ENCODE peak calls at places on chromosomes 13 and 19, in four cellular contexts. One of them, this sample, is unnamed.

GRCh38 chr19:2385053-2385721 is 25.1 kb downstream of the TMPRSS9 start:
- DNase-seq in fibroblast of the aortic adventitia: peak
- DNase-seq in fibroblast of pulmonary artery: peak
- DNase-seq in esophagus squamous epithelium: no peak
- DNase-seq in this sample: peak

GRCh38 chr19:46487178-46487801 is 8.4 kb downstream of the PNMA8B start:
- DNase-seq in fibroblast of pulmonary artery: no peak
- DNase-seq in fibroblast of the aortic adventitia: peak
- DNase-seq in esophagus squamous epithelium: no peak
- DNase-seq in this sample: no peak

GRCh38 chr13:111410232-111411021 is 90.0 kb downstream of the TEX29 start:
- DNase-seq in fibroblast of the aortic adventitia: no peak
- DNase-seq in esophagus squamous epithelium: no peak
- DNase-seq in fibroblast of pulmonary artery: no peak
- DNase-seq in this sample: no peak

GRCh38 chr13:60431108-60431700 is 34.2 kb downstream of the TDRD3 start:
- DNase-seq in esophagus squamous epithelium: no peak
- DNase-seq in fibroblast of the aortic adventitia: peak
- DNase-seq in fibroblast of pulmonary artery: peak
- DNase-seq in this sample: peak

GRCh38 chr13:80141114-80141849 is 199.6 kb downstream of the SPRY2 start:
- DNase-seq in fibroblast of pulmonary artery: peak
- DNase-seq in fibroblast of the aortic adventitia: peak
- DNase-seq in esophagus squamous epithelium: no peak
- DNase-seq in this sample: peak

GRCh38 chr13:29859971-29860370 is 9.6 kb upstream of the UBL3 start:
- DNase-seq in esophagus squamous epithelium: no peak
- DNase-seq in fibroblast of pulmonary artery: peak
- DNase-seq in fibroblast of the aortic adventitia: peak
- DNase-seq in this sample: peak

GRCh38 chr13:71632721-71633120 is 234.3 kb downstream of the DACH1 start:
- DNase-seq in fibroblast of pulmonary artery: peak
- DNase-seq in esophagus squamous epithelium: no peak
- DNase-seq in fibroblast of the aortic adventitia: no peak
- DNase-seq in this sample: peak

GRCh38 chr19:2469102-2469914 is 6.6 kb upstream of the GADD45B start:
- DNase-seq in esophagus squamous epithelium: no peak
- DNase-seq in fibroblast of the aortic adventitia: peak
- DNase-seq in fibroblast of pulmonary artery: peak
- DNase-seq in this sample: peak

GRCh38 chr13:32175943-32176342 is 139.2 kb downstream of the ZAR1L start:
- DNase-seq in esophagus squamous epithelium: no peak
- DNase-seq in fibroblast of the aortic adventitia: no peak
- DNase-seq in fibroblast of pulmonary artery: no peak
- DNase-seq in this sample: no peak

GRCh38 chr13:39370554-39370953 is 232.4 kb downstream of the LHFPL6 start:
- DNase-seq in fibroblast of pulmonary artery: no peak
- DNase-seq in esophagus squamous epithelium: no peak
- DNase-seq in fibroblast of the aortic adventitia: peak
- DNase-seq in this sample: peak

GRCh38 chr19:1072371-1073015 is 5.5 kb downstream of the ARHGAP45 start:
- DNase-seq in esophagus squamous epithelium: no peak
- DNase-seq in fibroblast of pulmonary artery: no peak
- DNase-seq in fibroblast of the aortic adventitia: no peak
- DNase-seq in this sample: no peak

GRCh38 chr13:113637262-113638160 is 20.5 kb downstream of the ATP4B start:
- DNase-seq in esophagus squamous epithelium: no peak
- DNase-seq in fibroblast of pulmonary artery: no peak
- DNase-seq in fibroblast of the aortic adventitia: no peak
- DNase-seq in this sample: no peak

GRCh38 chr13:21517576-21517975 is 58.5 kb upstream of the ZDHHC20 start:
- DNase-seq in fibroblast of the aortic adventitia: no peak
- DNase-seq in fibroblast of pulmonary artery: no peak
- DNase-seq in esophagus squamous epithelium: no peak
- DNase-seq in this sample: no peak

GRCh38 chr19:55408320-55408836 is 790 bp upstream of the UBE2S start:
- DNase-seq in fibroblast of pulmonary artery: no peak
- DNase-seq in fibroblast of the aortic adventitia: no peak
- DNase-seq in esophagus squamous epithelium: no peak
- DNase-seq in this sample: no peak

GRCh38 chr13:51643114-51643881 is 59.0 kb downstream of the WDFY2 start:
- DNase-seq in esophagus squamous epithelium: no peak
- DNase-seq in fibroblast of the aortic adventitia: peak
- DNase-seq in fibroblast of pulmonary artery: peak
- DNase-seq in this sample: peak

GRCh38 chr19:7104783-7105447 is 35.4 kb downstream of the ZNF557 start:
- DNase-seq in fibroblast of the aortic adventitia: no peak
- DNase-seq in fibroblast of pulmonary artery: no peak
- DNase-seq in esophagus squamous epithelium: no peak
- DNase-seq in this sample: no peak

GRCh38 chr13:80312967-80313366 is 28.0 kb downstream of the SPRY2 start:
- DNase-seq in fibroblast of pulmonary artery: no peak
- DNase-seq in fibroblast of the aortic adventitia: peak
- DNase-seq in esophagus squamous epithelium: no peak
- DNase-seq in this sample: no peak

GRCh38 chr13:35876601-35877000 is 254.6 kb downstream of the DCLK1 start:
- DNase-seq in esophagus squamous epithelium: no peak
- DNase-seq in fibroblast of the aortic adventitia: no peak
- DNase-seq in fibroblast of pulmonary artery: no peak
- DNase-seq in this sample: no peak

GRCh38 chr19:53958168-53958571 is 4.6 kb upstream of the CACNG8 start:
- DNase-seq in esophagus squamous epithelium: no peak
- DNase-seq in fibroblast of the aortic adventitia: no peak
- DNase-seq in fibroblast of pulmonary artery: peak
- DNase-seq in this sample: no peak

GRCh38 chr13:46726347-46726746 is 70.6 kb downstream of the ESD start:
- DNase-seq in fibroblast of pulmonary artery: no peak
- DNase-seq in fibroblast of the aortic adventitia: no peak
- DNase-seq in esophagus squamous epithelium: no peak
- DNase-seq in this sample: no peak

GRCh38 chr13:100491164-100491847 is 97.3 kb downstream of the GGACT start:
- DNase-seq in fibroblast of the aortic adventitia: peak
- DNase-seq in fibroblast of pulmonary artery: peak
- DNase-seq in esophagus squamous epithelium: no peak
- DNase-seq in this sample: peak

GRCh38 chr13:72960541-72960940 is 98.3 kb upstream of the KLF5 start:
- DNase-seq in esophagus squamous epithelium: no peak
- DNase-seq in fibroblast of the aortic adventitia: no peak
- DNase-seq in fibroblast of pulmonary artery: no peak
- DNase-seq in this sample: no peak

GRCh38 chr19:46728208-46728607 is 11.3 kb upstream of the PRKD2 start:
- DNase-seq in fibroblast of the aortic adventitia: no peak
- DNase-seq in fibroblast of pulmonary artery: no peak
- DNase-seq in esophagus squamous epithelium: no peak
- DNase-seq in this sample: no peak

GRCh38 chr19:56837492-56837891 is 3.0 kb downstream of the PEG3 start:
- DNase-seq in fibroblast of pulmonary artery: peak
- DNase-seq in fibroblast of the aortic adventitia: no peak
- DNase-seq in esophagus squamous epithelium: no peak
- DNase-seq in this sample: peak

GRCh38 chr19:19280561-19280960 is 7.5 kb upstream of the TM6SF2 start:
- DNase-seq in fibroblast of pulmonary artery: peak
- DNase-seq in fibroblast of the aortic adventitia: peak
- DNase-seq in esophagus squamous epithelium: no peak
- DNase-seq in this sample: peak

GRCh38 chr13:44498969-44499368 is 77.2 kb downstream of the TSC22D1 start:
- DNase-seq in fibroblast of pulmonary artery: peak
- DNase-seq in fibroblast of the aortic adventitia: peak
- DNase-seq in esophagus squamous epithelium: no peak
- DNase-seq in this sample: no peak

GRCh38 chr19:50252111-50252886 is 48.9 kb downstream of the MYH14 start:
- DNase-seq in fibroblast of the aortic adventitia: no peak
- DNase-seq in esophagus squamous epithelium: no peak
- DNase-seq in fibroblast of pulmonary artery: peak
- DNase-seq in this sample: peak

GRCh38 chr13:45918597-45918996 is 67.0 kb upstream of the SIAH3 start:
- DNase-seq in esophagus squamous epithelium: no peak
- DNase-seq in fibroblast of pulmonary artery: no peak
- DNase-seq in fibroblast of the aortic adventitia: no peak
- DNase-seq in this sample: no peak

GRCh38 chr13:50448535-50448981 is 394.9 kb downstream of the DLEU7 start:
- DNase-seq in esophagus squamous epithelium: no peak
- DNase-seq in fibroblast of pulmonary artery: no peak
- DNase-seq in fibroblast of the aortic adventitia: no peak
- DNase-seq in this sample: peak

GRCh38 chr13:100280681-100281080 is 191.8 kb downstream of the PCCA start:
- DNase-seq in fibroblast of pulmonary artery: peak
- DNase-seq in fibroblast of the aortic adventitia: no peak
- DNase-seq in esophagus squamous epithelium: no peak
- DNase-seq in this sample: no peak

GRCh38 chr13:30718661-30719520 is 16.5 kb upstream of the ALOX5AP start:
- DNase-seq in fibroblast of pulmonary artery: peak
- DNase-seq in fibroblast of the aortic adventitia: peak
- DNase-seq in esophagus squamous epithelium: no peak
- DNase-seq in this sample: peak

GRCh38 chr19:58563034-58563573 is 4.7 kb upstream of the UBE2M start:
- DNase-seq in fibroblast of pulmonary artery: peak
- DNase-seq in fibroblast of the aortic adventitia: no peak
- DNase-seq in esophagus squamous epithelium: no peak
- DNase-seq in this sample: peak

GRCh38 chr19:7506385-7507328 is 9.2 kb upstream of the ZNF358 start:
- DNase-seq in esophagus squamous epithelium: peak
- DNase-seq in fibroblast of pulmonary artery: peak
- DNase-seq in fibroblast of the aortic adventitia: peak
- DNase-seq in this sample: peak

GRCh38 chr19:17999685-18000479 is 8.1 kb upstream of the ARRDC2 start:
- DNase-seq in fibroblast of pulmonary artery: no peak
- DNase-seq in esophagus squamous epithelium: no peak
- DNase-seq in fibroblast of the aortic adventitia: no peak
- DNase-seq in this sample: no peak

GRCh38 chr13:29664591-29664990 is 69.1 kb upstream of the SLC7A1 start:
- DNase-seq in esophagus squamous epithelium: no peak
- DNase-seq in fibroblast of the aortic adventitia: no peak
- DNase-seq in fibroblast of pulmonary artery: no peak
- DNase-seq in this sample: no peak

GRCh38 chr13:40986328-40986856 is 32.7 kb downstream of the ELF1 start:
- DNase-seq in fibroblast of pulmonary artery: no peak
- DNase-seq in fibroblast of the aortic adventitia: peak
- DNase-seq in esophagus squamous epithelium: no peak
- DNase-seq in this sample: no peak

GRCh38 chr19:46745521-46746280 is at the start of gene FKRP:
- DNase-seq in esophagus squamous epithelium: no peak
- DNase-seq in fibroblast of the aortic adventitia: no peak
- DNase-seq in fibroblast of pulmonary artery: no peak
- DNase-seq in this sample: no peak

GRCh38 chr19:12137541-12137940 is 2.6 kb downstream of the ZNF20 start:
- DNase-seq in fibroblast of the aortic adventitia: no peak
- DNase-seq in esophagus squamous epithelium: no peak
- DNase-seq in fibroblast of pulmonary artery: no peak
- DNase-seq in this sample: no peak
- TF ChIP-seq CTCF in fibroblast of the aortic adventitia: no peak
- TF ChIP-seq CTCF in esophagus squamous epithelium: no peak
- TF ChIP-seq CTCF in fibroblast of pulmonary artery: peak
- TF ChIP-seq CTCF in this sample: no peak

GRCh38 chr19:35746087-35746462 is 624 bp downstream of the PSENEN start:
- DNase-seq in esophagus squamous epithelium: no peak
- DNase-seq in fibroblast of pulmonary artery: no peak
- DNase-seq in fibroblast of the aortic adventitia: no peak
- DNase-seq in this sample: no peak
- H3K4me3 ChIP-seq in esophagus squamous epithelium: peak
- H3K4me3 ChIP-seq in fibroblast of pulmonary artery: peak
- H3K4me3 ChIP-seq in fibroblast of the aortic adventitia: peak
- H3K4me3 ChIP-seq in this sample: peak

DNA sequence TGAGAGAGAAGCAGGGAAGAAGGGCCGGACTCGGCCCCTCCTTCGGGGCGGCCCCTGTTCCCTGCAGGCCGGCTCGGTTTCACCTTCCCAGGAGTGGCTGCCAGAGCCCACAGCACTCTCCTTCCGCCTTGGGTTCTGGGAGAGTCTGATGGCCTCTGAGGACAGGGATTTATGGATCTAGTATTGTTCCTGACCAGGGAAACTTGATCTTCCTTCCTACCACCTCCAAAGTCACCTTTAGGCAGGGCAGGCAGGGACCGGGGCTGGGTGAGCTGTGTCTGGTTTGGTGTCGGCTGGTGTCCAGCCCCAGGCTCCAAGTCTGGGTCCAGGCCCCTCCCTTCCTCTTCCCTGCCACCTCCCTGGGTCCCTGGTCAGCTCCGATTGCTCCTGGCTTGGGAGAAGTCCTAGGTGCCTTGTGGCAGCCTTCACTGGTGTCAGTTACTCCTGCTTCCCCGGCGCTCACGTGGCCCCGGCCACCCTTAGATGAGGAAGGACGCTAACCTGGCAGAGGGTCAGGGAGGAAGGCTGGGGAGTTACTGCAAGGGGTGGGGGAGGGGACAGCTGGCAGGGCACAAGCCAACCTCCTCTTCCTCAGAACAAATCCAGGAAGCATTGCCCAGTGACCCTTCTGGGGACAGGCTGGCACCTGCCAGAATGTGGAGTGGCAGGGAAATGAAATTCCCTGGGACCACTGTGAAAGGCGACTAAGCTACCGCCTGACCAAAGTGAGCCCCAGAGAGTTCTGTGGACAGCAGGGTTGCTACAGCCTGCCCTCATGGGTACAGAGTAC is 18.8 kb downstream of the RFX1 start:
- DNase-seq in fibroblast of pulmonary artery: no peak
- DNase-seq in fibroblast of the aortic adventitia: no peak
- DNase-seq in esophagus squamous epithelium: no peak
- DNase-seq in this sample: no peak
- TF ChIP-seq CTCF in fibroblast of pulmonary artery: no peak
- TF ChIP-seq CTCF in fibroblast of the aortic adventitia: no peak
- TF ChIP-seq CTCF in esophagus squamous epithelium: no peak
- TF ChIP-seq CTCF in this sample: no peak

GRCh38 chr19:16067205-16067938 is 8.9 kb upstream of the TPM4 start:
- DNase-seq in esophagus squamous epithelium: no peak
- DNase-seq in fibroblast of the aortic adventitia: peak
- DNase-seq in fibroblast of pulmonary artery: peak
- DNase-seq in this sample: peak

GRCh38 chr19:16064209-16064889 is 11.9 kb upstream of the TPM4 start:
- DNase-seq in esophagus squamous epithelium: no peak
- DNase-seq in fibroblast of the aortic adventitia: no peak
- DNase-seq in fibroblast of pulmonary artery: no peak
- DNase-seq in this sample: no peak

GRCh38 chr19:16069813-16070365 is 6.4 kb upstream of the TPM4 start:
- DNase-seq in fibroblast of pulmonary artery: no peak
- DNase-seq in fibroblast of the aortic adventitia: no peak
- DNase-seq in esophagus squamous epithelium: no peak
- DNase-seq in this sample: no peak

GRCh38 chr19:16068696-16069259 is 7.5 kb upstream of the TPM4 start:
- DNase-seq in fibroblast of the aortic adventitia: no peak
- DNase-seq in esophagus squamous epithelium: no peak
- DNase-seq in fibroblast of pulmonary artery: no peak
- DNase-seq in this sample: no peak

GRCh38 chr19:16066611-16067104 is 9.6 kb upstream of the TPM4 start:
- DNase-seq in esophagus squamous epithelium: no peak
- DNase-seq in fibroblast of the aortic adventitia: peak
- DNase-seq in fibroblast of pulmonary artery: peak
- DNase-seq in this sample: peak
- H3K4me3 ChIP-seq in esophagus squamous epithelium: peak
- H3K4me3 ChIP-seq in fibroblast of the aortic adventitia: no peak
- H3K4me3 ChIP-seq in fibroblast of pulmonary artery: no peak
- H3K4me3 ChIP-seq in this sample: no peak

This sample was measured in foreskin fibroblast.